ENCODE peak calls at places on chromosomes 4 and X, in four cellular contexts. J is osteoblast, U is cardiac muscle cell, D is psoas muscle. I is an unnamed sample.
A peak's percentile ranks its signal among the peaks of the same experiment; 100 is the strongest.

GRCh38 chrX:69556094-69557011 is 52.2 kb downstream of the NALF2 start:
- DNase-seq in D (no peak), J (no peak), U (peak; percentile 88), I (no peak)

GRCh38 chr4:54930226-54930625 is 195.2 kb downstream of the KDR start:
- DNase-seq in J (peak; percentile 22), D (no peak), U (peak; percentile 77), I (no peak)

GRCh38 chr4:153215976-153216375 is 11.7 kb downstream of the TRIM2 start:
- DNase-seq in U (no peak), D (no peak), J (no peak), I (no peak)

GRCh38 chr4:173696551-173696950 is 166.5 kb upstream of the HAND2 start:
- DNase-seq in U (no peak), J (no peak), D (no peak), I (no peak)

GRCh38 chrX:154083134-154083517 is 14.4 kb downstream of the MECP2 start:
- DNase-seq in U (peak; percentile 53), D (no peak), J (peak; percentile 72), I (no peak)

GRCh38 chrX:108366644-108367406 is 71.4 kb downstream of the COL4A6 start:
- DNase-seq in J (no peak), U (no peak), D (no peak), I (no peak)

GRCh38 chrX:776061-776460 is 145.5 kb downstream of the SHOX start:
- DNase-seq in D (no peak), U (no peak), J (no peak), I (no peak)

GRCh38 chrX:28586291-28586690 is 955 bp upstream of the IL1RAPL1 start:
- DNase-seq in U (peak; percentile 70), D (no peak), J (no peak), I (no peak)

GRCh38 chr4:16686195-16686594 is 212.2 kb downstream of the LDB2 start:
- DNase-seq in D (no peak), J (peak; percentile 90), U (peak; percentile 87), I (no peak)

GRCh38 chr4:9924750-9925149 is 96.5 kb downstream of the SLC2A9 start:
- DNase-seq in J (no peak), D (no peak), U (peak; percentile 15), I (peak; percentile 77)

GRCh38 chrX:139559383-139560042 is 29.0 kb downstream of the F9 start:
- DNase-seq in D (no peak), J (no peak), U (peak; percentile 50), I (peak; percentile 27)

GRCh38 chr4:40301592-40301991 is 33.5 kb upstream of the CHRNA9 start:
- DNase-seq in D (no peak), J (no peak), U (no peak), I (no peak)

GRCh38 chr4:181258569-181258968 is 984.6 kb upstream of the TENM3 start:
- DNase-seq in U (no peak), D (no peak), J (no peak), I (no peak)

GRCh38 chr4:85084371-85085170 is 118.1 kb upstream of the WDFY3 start:
- DNase-seq in D (no peak), J (no peak), U (peak; percentile 87), I (peak; percentile 49)

GRCh38 chr4:109872950-109873656 is 25.2 kb downstream of the LRIT3 start:
- DNase-seq in U (no peak), J (peak; percentile 29), D (no peak), I (peak; percentile 47)

GRCh38 chrX:103464774-103465117 is 54.5 kb downstream of the RAB40A start:
- DNase-seq in J (no peak), U (peak; percentile 83), D (peak; percentile 60), I (peak; percentile 50)

GRCh38 chr4:93436000-93436626 is 392.4 kb upstream of the ATOH1 start:
- DNase-seq in U (no peak), J (no peak), D (no peak), I (no peak)

GRCh38 chrX:86369847-86370630 is 221.8 kb downstream of the DACH2 start:
- DNase-seq in U (no peak), J (no peak), D (no peak), I (no peak)

GRCh38 chrX:47078129-47079043 is at the start of gene RGN:
- DNase-seq in D (peak; percentile 66), U (no peak), J (peak; percentile 68), I (no peak)

GRCh38 chr4:89160806-89161205 is 49.5 kb downstream of the TIGD2 start:
- DNase-seq in U (no peak), J (no peak), D (no peak), I (no peak)

GRCh38 chr4:24105183-24106039 is 215.6 kb upstream of the PPARGC1A start:
- DNase-seq in D (no peak), J (peak; percentile 84), U (peak; percentile 91), I (no peak)

GRCh38 chrX:10634681-10635161 is 14.3 kb upstream of the MID1 start:
- DNase-seq in J (peak; percentile 73), D (no peak), U (peak; percentile 59), I (no peak)

GRCh38 chr4:38069271-38069760 is 109.1 kb downstream of the PTTG2 start:
- DNase-seq in U (peak; percentile 93), J (no peak), D (no peak), I (no peak)

GRCh38 chr4:135739354-135739753 is 1537.8 kb upstream of the PABPC4L start:
- DNase-seq in U (no peak), D (no peak), J (no peak), I (no peak)

GRCh38 chr4:186724861-186725419 is 1.3 kb upstream of the FAT1 start:
- DNase-seq in J (peak; percentile 78), U (peak; percentile 46), D (no peak), I (no peak)

GRCh38 chr4:41012308-41012707 is 202.0 kb downstream of the APBB2 start:
- DNase-seq in D (no peak), J (peak; percentile 68), U (peak; percentile 37), I (no peak)

GRCh38 chr4:78250500-78250899 is 193.4 kb downstream of the FRAS1 start:
- DNase-seq in U (no peak), J (no peak), D (no peak), I (no peak)

GRCh38 chr4:106222548-106222947 is 93.5 kb downstream of the TBCK start:
- DNase-seq in D (no peak), U (no peak), J (no peak), I (no peak)

GRCh38 chr4:148412460-148412859 is 29.8 kb downstream of the NR3C2 start:
- DNase-seq in U (no peak), D (no peak), J (no peak), I (no peak)

DNA sequence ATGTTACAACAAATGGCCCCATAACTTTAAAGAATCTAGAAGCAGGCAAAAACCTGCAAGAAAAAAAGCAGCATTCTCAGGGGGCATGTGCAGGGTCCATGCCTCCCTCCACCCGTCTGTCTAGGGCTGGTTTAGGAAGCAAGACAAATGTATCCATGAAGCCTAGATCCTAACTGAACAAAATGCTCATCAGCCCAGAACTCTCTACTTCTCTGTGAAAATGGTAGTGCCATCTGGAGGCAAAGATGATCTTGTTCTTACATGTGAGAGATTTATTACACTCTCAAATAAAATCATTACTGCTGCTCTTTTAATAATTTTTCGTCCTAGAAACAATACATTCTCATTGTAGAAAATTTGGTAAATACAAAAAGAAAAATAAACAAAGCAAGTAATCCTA is 26.7 kb downstream of the NR3C2 start:
- DNase-seq in D (no peak), U (peak; percentile 16), J (no peak), I (no peak)
- TF ChIP-seq CTCF in D (no peak), U (no peak), J (no peak), I (no peak)

GRCh38 chr4:3766207-3766790 is at the start of gene ADRA2C:
- DNase-seq in D (peak; percentile 66), J (peak; percentile 96), U (peak; percentile 12), I (peak; percentile 73)
- H3K4me3 ChIP-seq in D (peak within 1 kb of the TSS; percentile 60), J (peak within 1 kb of the TSS; percentile 67), U (peak within 1 kb of the TSS; percentile 26), I (peak within 1 kb of the TSS; percentile 21)

GRCh38 chrX:24954732-24955131 is 61.0 kb downstream of the ARX start:
- DNase-seq in D (no peak), U (no peak), J (no peak), I (no peak)
- H3K27me3 ChIP-seq in D (no peaks in the 10 kb centered on the region), U (no peaks in the 10 kb centered on the region), J (no peaks in the 10 kb centered on the region), I (no peaks in the 10 kb centered on the region)

DNA sequence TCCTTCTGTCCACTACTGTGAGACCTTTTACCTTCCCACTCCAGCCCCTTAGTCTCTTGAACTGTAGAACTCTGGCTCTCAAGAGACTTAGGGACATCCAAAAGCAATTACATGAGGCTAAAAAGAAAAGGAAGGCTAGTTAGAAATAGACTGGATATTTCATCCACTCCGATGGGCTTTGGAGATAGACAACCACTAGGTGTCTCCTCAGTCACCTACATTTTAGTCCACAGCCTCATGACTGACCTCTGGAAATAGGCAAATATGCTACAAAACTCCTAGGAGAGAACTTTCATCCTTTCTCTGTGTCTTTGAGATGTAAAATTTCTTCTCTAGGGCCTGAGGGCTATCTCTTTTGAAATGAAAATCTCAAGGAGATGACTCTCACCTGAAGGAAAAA is 45.1 kb upstream of the LAMP2 start:
- DNase-seq in J (peak; percentile 36), D (no peak), U (peak; percentile 30), I (no peak)
- TF ChIP-seq CTCF in J (peak; percentile 40), D (peak; percentile 13), U (peak; percentile 39), I (peak; percentile 45)

DNA sequence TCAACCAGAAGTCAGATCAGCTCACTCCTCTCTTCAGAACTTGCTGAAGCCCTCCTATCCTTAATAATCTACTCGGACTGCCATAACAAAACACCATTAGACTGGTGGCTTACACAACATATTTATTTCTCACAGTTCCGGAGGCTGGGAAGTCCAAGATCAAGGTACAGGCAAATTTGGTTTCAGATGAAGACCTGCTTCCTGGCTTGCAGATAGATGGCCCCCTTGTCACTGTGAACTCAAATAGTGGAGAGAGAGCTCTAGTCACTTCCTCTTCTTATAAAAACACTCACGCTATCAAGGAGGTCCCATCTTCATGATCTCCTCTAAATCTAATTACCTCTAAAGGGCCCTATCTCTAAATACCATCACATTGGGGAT is 125.1 kb downstream of the CAMK2D start:
- DNase-seq in D (no peak), U (no peak), J (no peak), I (no peak)
- H3K4me3 ChIP-seq in D (no peak overlapping the region), U (no peak overlapping the region), J (no peak overlapping the region), I (no peak overlapping the region)

GRCh38 chr4:80199947-80200346 is 2.6 kb downstream of the PRDM8 start:
- DNase-seq in D (no peak), J (peak; percentile 41), U (no peak), I (no peak)
- H3K27me3 ChIP-seq in D (peaks cover 3% of the 10 kb centered on the region), J (no peaks in the 10 kb centered on the region), U (peaks cover 100% of the 10 kb centered on the region), I (no peaks in the 10 kb centered on the region)

I was measured in WERI-Rb-1.